ENCODE peak calls at places on chromosome X, in six cellular contexts. N is cardiac muscle cell, F is tibial nerve, O is astrocyte, H is MM.1S, I is OCI-LY7. V is an unnamed sample. For H3K4me1, the result is how much of the 10 kb centered on the place peaks cover.

GRCh38 chrX:20151689-20152088 is 10.1 kb upstream of the EIF1AX start:
- DNase-seq in N (no peak), F (no peak), O (no peak), H (no peak), I (no peak), V (no peak)

GRCh38 chrX:110806145-110806544 is 10.5 kb upstream of the CHRDL1 start:
- DNase-seq in N (no peak), F (no peak), O (peak), H (no peak), I (no peak), V (no peak)

GRCh38 chrX:44529315-44529714 is 13.3 kb downstream of the FUNDC1 start:
- DNase-seq in N (no peak), F (no peak), O (no peak), H (no peak), I (no peak), V (no peak)

GRCh38 chrX:39839371-39839770 is 258.4 kb downstream of the BCOR start:
- DNase-seq in N (no peak), F (no peak), O (no peak), H (no peak), I (no peak), V (no peak)

GRCh38 chrX:153507484-153508178 is 9.8 kb upstream of the ATP2B3 start:
- DNase-seq in N (peak), F (peak), O (no peak), H (peak), I (peak), V (peak)

GRCh38 chrX:370244-370962 is 16.3 kb downstream of the PPP2R3B start:
- DNase-seq in N (no peak), F (no peak), O (no peak), H (no peak), I (peak), V (peak)

GRCh38 chrX:54891573-54891972 is 29.1 kb upstream of the TRO start:
- DNase-seq in N (peak), F (peak), O (peak), H (peak), I (peak), V (no peak)

GRCh38 chrX:11703855-11704254 is 38.1 kb upstream of the ARHGAP6 start:
- DNase-seq in N (no peak), F (no peak), O (no peak), H (no peak), I (no peak), V (no peak)

GRCh38 chrX:53324803-53325202 is 43.4 kb upstream of the IQSEC2 start:
- DNase-seq in N (no peak), F (no peak), O (no peak), H (no peak), I (no peak), V (no peak)
- H3K4me1 ChIP-seq in N (under half), F (under half), O (under half), H (under half), I (under half), V (under half)

GRCh38 chrX:42274151-42274550 is 350.8 kb upstream of the CASK start:
- DNase-seq in N (no peak), F (no peak), O (no peak), H (no peak), I (no peak), V (no peak)
- H3K4me3 ChIP-seq in N (no peak), F (no peak), O (no peak), H (no peak), I (no peak), V (no peak)

GRCh38 chrX:125378205-125378604 is 58.5 kb downstream of the TEX13C start:
- DNase-seq in N (no peak), F (no peak), O (no peak), H (no peak), I (no peak), V (no peak)
- TF ChIP-seq CTCF in N (no peak), F (no peak), O (no peak), H (no peak), I (no peak), V (no peak)

GRCh38 chrX:29724316-29724715 is 491.0 kb upstream of the MAGEB2 start:
- DNase-seq in N (no peak), F (no peak), O (no peak), H (no peak), I (no peak), V (no peak)

GRCh38 chrX:29726811-29727210 is 488.6 kb upstream of the MAGEB2 start:
- DNase-seq in N (no peak), F (no peak), O (no peak), H (no peak), I (no peak), V (no peak)

DNA sequence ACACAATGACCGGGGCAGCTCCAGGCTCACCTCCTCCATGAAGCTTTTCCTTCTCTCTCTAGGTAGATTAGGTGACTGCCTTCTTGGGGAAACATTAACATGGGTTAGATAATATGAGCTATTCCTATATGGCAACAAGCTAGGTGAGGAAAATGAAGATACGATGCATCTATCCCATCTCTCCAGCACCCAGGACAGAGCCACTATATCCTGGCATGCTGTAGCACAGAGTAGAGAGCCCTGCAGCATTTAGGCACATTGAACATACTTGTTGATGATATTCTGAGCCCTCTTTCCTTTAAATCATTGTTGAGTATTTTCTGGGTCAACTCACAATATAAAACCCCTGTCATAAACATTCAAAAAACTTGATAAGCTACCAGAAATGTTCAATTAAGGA is 494.2 kb upstream of the MAGEB2 start:
- DNase-seq in N (no peak), F (no peak), O (no peak), H (no peak), I (no peak), V (no peak)
- H3K4me1 ChIP-seq in N (under half), F (under half), O (under half), H (under half), I (under half), V (under half)

DNA sequence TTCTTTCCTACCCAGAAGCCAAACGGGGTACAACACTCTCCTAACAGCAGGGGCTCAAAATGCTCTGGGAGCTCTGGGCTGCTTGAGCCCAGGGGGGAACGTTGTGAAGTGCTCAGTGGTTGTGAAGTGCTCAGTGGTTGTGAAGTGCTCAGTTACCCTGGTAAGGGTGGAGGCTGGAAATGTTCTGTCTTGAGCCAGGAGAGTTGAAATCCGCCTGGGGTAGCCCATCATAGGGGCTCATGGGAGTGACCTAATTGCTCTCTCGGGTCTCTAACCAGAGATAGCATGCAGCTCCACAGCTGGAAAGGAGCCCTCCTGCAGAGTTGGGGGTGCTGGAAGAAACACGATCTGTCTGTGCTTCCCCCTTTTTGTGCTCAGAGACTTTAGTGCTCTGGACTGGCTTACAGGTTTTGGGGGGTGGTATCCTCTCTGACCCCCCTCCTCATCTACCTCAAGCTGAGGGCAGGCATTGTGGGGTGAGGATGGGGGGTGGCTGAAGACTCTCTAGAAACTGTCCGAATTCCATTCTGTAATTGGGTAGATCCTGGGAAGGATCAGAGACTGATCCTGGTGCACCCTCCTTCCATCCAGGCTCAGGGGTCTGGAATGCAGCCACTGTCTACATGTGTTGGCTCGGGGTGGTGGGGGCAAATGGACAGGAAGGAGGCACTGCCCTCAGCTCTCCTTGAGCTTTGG is 2.7 kb downstream of the EFNB1 start:
- DNase-seq in N (no peak), F (no peak), O (no peak), H (no peak), I (no peak), V (no peak)
- H3K4me3 ChIP-seq in N (peak), F (peak), O (peak), H (no peak), I (no peak), V (no peak)

GRCh38 chrX:57282568-57282967 is 3.9 kb upstream of the FAAH2 start:
- DNase-seq in N (no peak), F (no peak), O (no peak), H (peak), I (peak), V (no peak)
- TF ChIP-seq CTCF in N (no peak), F (no peak), O (no peak), H (peak), I (peak), V (no peak)

GRCh38 chrX:133440797-133441163 is 25.5 kb upstream of the GPC4 start:
- DNase-seq in N (no peak), F (no peak), O (no peak), H (no peak), I (no peak), V (no peak)

GRCh38 chrX:133437771-133438170 is 22.5 kb upstream of the GPC4 start:
- DNase-seq in N (no peak), F (no peak), O (no peak), H (no peak), I (no peak), V (no peak)

GRCh38 chrX:133444196-133444595 is 28.9 kb upstream of the GPC4 start:
- DNase-seq in N (no peak), F (no peak), O (no peak), H (no peak), I (no peak), V (no peak)

GRCh38 chrX:133437356-133437755 is 22.1 kb upstream of the GPC4 start:
- DNase-seq in N (no peak), F (no peak), O (no peak), H (no peak), I (no peak), V (peak)

DNA sequence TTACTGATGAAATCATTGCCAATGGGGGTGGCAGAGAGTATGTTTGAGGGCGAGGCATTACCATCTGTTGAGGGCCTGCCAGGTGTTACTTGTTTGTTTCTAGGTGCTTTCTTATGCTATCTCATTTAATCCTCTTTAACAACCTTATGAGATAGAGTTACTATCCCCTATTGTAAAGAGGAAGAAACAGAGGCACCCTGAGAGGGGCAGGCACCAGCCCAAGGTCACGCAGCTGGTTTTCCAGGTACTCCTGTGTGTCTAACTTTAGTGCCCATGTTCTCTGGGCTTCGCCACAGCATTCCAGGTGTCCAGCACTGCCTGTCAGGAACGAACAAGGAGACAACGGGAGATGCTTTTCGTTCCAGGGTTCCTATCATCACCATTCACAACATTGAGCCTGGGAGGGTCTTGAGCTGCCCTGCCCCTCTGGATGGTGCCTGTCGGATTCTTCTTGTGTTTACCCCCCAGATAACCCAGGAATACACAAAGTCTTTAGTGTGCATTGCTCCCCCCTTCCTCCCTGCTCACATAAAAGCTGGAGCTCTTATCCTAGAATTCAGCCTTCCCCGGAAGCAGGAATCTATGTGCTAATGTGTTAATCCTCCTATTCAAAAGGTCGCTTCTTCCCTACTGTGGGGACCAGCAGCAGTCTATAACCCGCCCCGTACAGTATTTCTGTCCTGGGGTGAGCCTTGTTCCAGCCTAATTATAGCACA is 24.9 kb upstream of the GPC4 start:
- DNase-seq in N (no peak), F (no peak), O (no peak), H (no peak), I (no peak), V (no peak)
- H3K4me1 ChIP-seq in N (under half), F (under half), O (under half), H (under half), I (under half), V (under half)

GRCh38 chrX:150899191-150899757 is 806 bp upstream of the CD99L2 start:
- DNase-seq in N (peak), F (peak), O (peak), H (peak), I (peak), V (peak)
- H3K4me3 ChIP-seq in N (peak), F (peak), O (peak), H (peak), I (peak), V (peak)